ENCODE peak calls at places on chromosomes 2 and 18, in five cellular contexts. N, C, D, Y and E are unnamed samples.

GRCh38 chr18:48295586-48296311 is 113.4 kb downstream of the ZBTB7C start:
- DNase-seq in N (no peak), C (no peak), D (peak), Y (peak), E (no peak)

GRCh38 chr2:216056739-216057138 is 24.9 kb downstream of the PECR start:
- DNase-seq in N (no peak), C (no peak), D (no peak), Y (no peak), E (no peak)

GRCh38 chr2:35410431-35411061 is 945.0 kb upstream of the CRIM1 start:
- DNase-seq in N (peak), C (peak), D (peak), Y (peak), E (peak)

GRCh38 chr2:29259221-29259620 is 144.0 kb downstream of the CLIP4 start:
- DNase-seq in N (no peak), C (no peak), D (no peak), Y (no peak), E (no peak)

GRCh38 chr18:49999128-49999527 is 185.8 kb upstream of the ACAA2 start:
- DNase-seq in N (no peak), C (no peak), D (no peak), Y (no peak), E (no peak)

GRCh38 chr2:149679286-149679685 is 91.7 kb upstream of the MMADHC start:
- DNase-seq in N (no peak), C (no peak), D (no peak), Y (no peak), E (no peak)

GRCh38 chr18:49164738-49165137 is 214.0 kb upstream of the SMAD7 start:
- DNase-seq in N (no peak), C (no peak), D (no peak), Y (no peak), E (no peak)

GRCh38 chr2:88600038-88600465 is 27.2 kb downstream of the EIF2AK3 start:
- DNase-seq in N (no peak), C (no peak), D (peak), Y (peak), E (peak)

GRCh38 chr2:224111576-224111975 is 72.5 kb upstream of the SERPINE2 start:
- DNase-seq in N (no peak), C (no peak), D (no peak), Y (no peak), E (peak)

GRCh38 chr18:23825978-23826405 is 136.7 kb downstream of the LAMA3 start:
- DNase-seq in N (peak), C (no peak), D (peak), Y (no peak), E (peak)

GRCh38 chr18:35526476-35527120 is 28.8 kb upstream of the INO80C start:
- DNase-seq in N (peak), C (peak), D (peak), Y (peak), E (no peak)

GRCh38 chr2:206832886-206833285 is 67.5 kb downstream of the FASTKD2 start:
- DNase-seq in N (peak), C (no peak), D (no peak), Y (no peak), E (no peak)

GRCh38 chr18:79065802-79066201 is 3.4 kb upstream of the ATP9B start:
- DNase-seq in N (no peak), C (no peak), D (no peak), Y (no peak), E (no peak)

GRCh38 chr2:218957685-218958084 is 1.8 kb upstream of the CDK5R2 start:
- DNase-seq in N (no peak), C (no peak), D (no peak), Y (no peak), E (no peak)

GRCh38 chr18:21910906-21911305 is 170.3 kb downstream of the MIB1 start:
- DNase-seq in N (no peak), C (no peak), D (no peak), Y (peak), E (no peak)

GRCh38 chr2:190759749-190760213 is 110.9 kb downstream of the NAB1 start:
- DNase-seq in N (no peak), C (no peak), D (no peak), Y (no peak), E (peak)

GRCh38 chr2:240407090-240407489 is 28.4 kb upstream of the GPC1 start:
- DNase-seq in N (no peak), C (no peak), D (no peak), Y (no peak), E (no peak)

GRCh38 chr18:35604369-35604768 is 22.8 kb downstream of the GALNT1 start:
- DNase-seq in N (no peak), C (no peak), D (no peak), Y (no peak), E (no peak)

GRCh38 chr2:96138146-96139145 is at the start of gene ASTL:
- DNase-seq in N (no peak), C (peak), D (peak), Y (peak), E (no peak)

DNA sequence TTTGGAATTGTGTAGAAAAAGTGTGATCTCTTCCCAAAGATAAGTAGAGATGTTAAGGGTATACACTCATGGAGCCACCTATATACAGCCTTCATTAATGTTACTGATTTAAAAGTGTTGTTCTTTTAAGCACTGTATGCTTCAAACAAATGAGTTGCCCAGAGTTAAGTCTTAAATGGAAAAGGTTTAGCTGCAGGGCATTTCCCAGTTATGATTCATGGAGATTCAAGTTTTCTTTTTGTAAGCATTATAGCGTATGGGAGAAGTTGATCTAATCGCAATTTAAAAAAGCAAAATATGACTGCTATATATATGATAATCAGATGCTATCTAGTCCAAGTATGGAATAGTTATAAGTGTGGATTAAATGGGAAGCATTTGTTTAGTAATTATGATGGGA is 4.8 kb downstream of the PDK1 start:
- DNase-seq in N (no peak), C (no peak), D (no peak), Y (no peak), E (no peak)
- H3K4me3 ChIP-seq in N (no peak), C (no peak), D (peak), Y (no peak), E (no peak)

DNA sequence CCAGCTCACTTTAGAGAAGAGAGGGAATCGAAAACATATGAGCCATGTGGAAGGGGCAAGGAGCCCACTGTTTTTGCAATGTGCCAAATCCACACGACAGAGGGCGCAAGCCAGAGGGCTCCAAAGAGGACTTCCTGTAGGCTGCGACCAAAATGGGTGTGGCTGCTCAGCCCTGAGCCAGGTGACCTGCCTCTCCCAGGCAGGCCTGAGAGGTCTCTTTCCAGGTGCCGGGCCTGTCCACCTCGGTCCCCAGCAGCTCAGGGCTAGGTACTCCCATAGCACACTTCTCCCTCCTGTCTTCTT is 153.8 kb downstream of the TTC32 start:
- DNase-seq in N (no peak), C (no peak), D (no peak), Y (peak), E (no peak)
- TF ChIP-seq CTCF in N (no peak), C (no peak), D (no peak), Y (peak), E (no peak)

GRCh38 chr2:74513605-74514367 is 464 bp upstream of the TLX2 start:
- DNase-seq in N (no peak), C (no peak), D (no peak), Y (peak), E (no peak)
- H3K4me3 ChIP-seq in N (no peak), C (no peak), D (no peak), Y (peak), E (no peak)

DNA sequence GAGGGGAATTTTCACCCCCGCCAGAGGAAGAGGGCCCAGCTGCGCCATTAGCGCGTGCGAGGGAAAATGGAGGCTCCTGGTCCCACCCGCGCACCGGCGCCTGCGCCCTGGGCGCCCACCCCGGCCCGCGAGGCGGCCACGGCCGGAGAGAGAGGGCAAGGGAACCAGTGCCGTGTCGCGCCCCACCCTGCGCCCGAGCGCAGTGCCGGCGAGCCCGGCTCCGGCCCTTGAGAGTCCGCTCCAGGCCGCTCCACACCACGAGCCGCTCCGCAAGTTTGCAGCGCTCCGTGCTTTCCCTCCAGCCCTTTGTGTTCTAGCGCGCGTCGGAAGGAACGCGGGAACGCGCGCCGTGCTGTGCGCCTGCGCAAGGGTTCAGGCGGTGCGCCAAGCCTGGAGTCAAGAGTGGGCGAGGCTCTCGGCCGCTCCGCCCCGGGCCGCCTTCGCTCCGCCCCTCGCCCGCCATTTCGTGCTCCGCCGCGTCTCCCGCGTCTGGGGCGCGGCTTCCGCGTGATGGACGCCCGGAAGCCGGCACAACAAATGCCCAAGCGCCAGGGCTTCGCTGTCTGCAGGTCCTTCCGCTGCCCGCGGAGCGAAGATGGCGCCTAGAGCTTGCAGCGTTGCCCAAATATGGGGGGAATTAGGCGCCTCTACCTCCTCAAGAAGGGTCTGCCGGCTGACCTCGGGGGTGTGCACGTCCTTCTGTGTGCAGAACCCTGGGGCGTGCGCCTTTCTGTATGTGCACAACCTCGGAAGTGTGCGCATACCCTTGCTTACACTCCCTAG is 46.1 kb upstream of the PTMA start:
- DNase-seq in N (peak), C (peak), D (peak), Y (peak), E (no peak)
- TF ChIP-seq CTCF in N (no peak), C (no peak), D (no peak), Y (no peak), E (no peak)

DNA sequence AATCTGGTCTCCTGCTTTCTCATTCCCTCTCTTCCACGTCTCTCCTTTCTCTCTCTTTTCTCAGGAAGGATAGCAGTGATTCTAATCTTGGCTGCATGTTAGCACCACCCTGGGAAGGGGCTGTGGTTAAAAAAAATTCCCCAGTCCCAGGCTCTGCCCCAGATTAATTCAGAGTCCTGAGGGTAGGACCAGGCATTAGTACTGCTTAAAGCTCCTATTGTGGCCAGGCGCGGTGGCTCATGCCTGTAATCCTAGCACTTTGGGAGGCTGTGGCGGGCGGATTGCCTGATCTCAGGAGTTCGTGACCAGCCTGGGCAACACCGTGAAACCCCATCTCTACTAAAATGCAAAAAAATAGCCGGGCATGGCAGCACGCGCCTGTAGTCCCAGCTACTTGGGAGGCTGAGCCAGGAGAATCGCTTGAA is 35.4 kb upstream of the EML4 start:
- DNase-seq in N (no peak), C (no peak), D (no peak), Y (no peak), E (no peak)
- H3K4me3 ChIP-seq in N (no peak), C (no peak), D (no peak), Y (no peak), E (no peak)

DNA sequence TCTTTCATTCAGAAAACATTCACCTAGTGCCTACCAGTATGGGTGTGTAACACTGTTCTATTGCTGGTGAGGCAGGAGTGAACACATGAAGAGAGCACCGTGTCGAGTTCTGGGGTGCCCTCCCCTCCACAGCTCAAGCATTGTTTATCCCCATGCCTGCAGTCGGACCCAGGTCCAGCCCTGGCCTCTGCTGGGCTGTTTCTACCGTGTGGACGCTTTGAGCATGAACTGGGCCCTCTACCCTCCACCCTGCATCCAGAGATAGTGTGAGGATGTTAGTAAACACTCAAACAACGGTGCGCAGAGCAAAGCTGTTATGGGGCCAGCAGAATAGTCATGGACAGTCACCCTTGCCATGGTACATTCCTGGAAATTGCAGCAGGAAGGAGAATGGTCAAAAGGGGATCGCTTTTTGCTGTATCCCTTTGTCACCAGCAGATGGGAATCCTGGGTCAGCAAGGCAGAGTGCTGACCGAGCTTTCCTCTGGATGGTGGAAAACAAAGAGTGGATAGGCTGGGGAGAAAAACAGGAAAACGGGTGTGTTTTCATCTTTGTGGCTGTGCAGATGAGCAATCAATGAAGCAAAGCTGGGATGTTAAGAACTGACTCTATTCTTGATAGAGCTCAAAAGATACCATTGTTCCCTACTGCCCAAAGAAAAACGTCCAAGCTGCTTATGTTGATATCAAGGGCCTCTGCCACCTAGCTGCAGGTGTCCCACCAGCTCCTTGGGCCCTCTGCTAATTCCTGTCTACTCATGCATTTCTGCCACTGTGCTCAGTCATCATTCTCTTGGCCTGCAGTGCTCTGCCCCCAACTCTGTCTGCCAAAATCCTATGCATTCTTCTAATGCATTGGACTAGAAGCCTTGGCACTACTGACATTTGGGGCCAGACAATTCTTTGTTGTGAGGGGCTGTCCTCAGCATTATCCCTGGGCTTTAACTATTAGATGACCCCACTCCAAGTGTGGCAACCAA is 38.7 kb downstream of the REEP1 start:
- DNase-seq in N (no peak), C (no peak), D (peak), Y (peak), E (no peak)
- TF ChIP-seq CTCF in N (peak), C (no peak), D (peak), Y (peak), E (no peak)

DNA sequence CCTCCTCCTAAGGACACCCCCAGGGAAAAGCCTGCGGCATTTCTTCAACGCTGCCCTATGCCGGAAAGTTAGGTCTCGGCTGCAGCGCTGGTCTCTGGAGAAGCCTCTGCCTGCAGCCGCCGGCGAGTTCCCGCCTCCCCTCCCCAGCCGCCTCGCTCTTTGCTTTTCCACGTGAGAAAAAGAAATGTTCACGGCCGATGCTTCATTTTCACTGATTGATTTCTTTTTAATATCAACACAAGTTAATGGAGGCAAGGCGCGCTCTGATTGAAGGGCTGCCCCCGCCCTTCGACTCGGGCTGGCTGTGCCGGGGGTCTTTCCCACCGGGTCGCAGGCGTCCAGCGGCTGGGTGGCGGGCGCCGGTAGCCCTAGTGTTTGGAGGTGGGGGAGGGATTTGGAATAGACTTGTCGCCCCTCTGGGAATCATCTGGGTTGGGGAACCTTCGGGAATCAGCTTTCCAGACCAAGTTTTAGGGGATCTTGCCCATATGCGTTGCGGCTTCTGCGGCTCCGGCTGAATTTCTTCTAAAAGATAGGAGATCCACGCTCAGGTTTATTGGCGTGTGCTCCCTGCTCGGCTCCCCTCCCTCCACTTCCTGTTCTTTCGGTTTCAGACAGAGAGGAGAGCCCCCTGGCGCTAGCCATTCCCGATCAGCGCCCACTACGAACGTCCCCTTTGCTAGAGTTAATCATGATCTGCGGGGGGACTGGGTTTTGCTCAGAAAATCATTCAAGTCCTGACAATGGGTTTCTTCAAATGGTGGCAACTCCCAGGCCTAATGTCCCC is 4.1 kb downstream of the NRP2 start:
- DNase-seq in N (no peak), C (no peak), D (peak), Y (peak), E (no peak)
- H3K4me3 ChIP-seq in N (peak), C (peak), D (peak), Y (peak), E (peak)

GRCh38 chr2:178836807-178837206 is 29.6 kb upstream of the TTN start:
- DNase-seq in N (no peak), C (no peak), D (peak), Y (peak), E (no peak)
- TF ChIP-seq CTCF in N (no peak), C (no peak), D (no peak), Y (no peak), E (no peak)